ENCODE peak calls at places on chromosomes 1 and 21, in six cellular contexts. E is stomach; A is transverse colon; U is Panc1; C is CD4-positive, alpha-beta T cell; M is astrocyte. L is an unnamed sample. For H3K27me3, the result is how much of the 10 kb centered on the place peaks cover.

GRCh38 chr21:46189959-46190490 is 5.8 kb upstream of the SPATC1L start:
- DNase-seq in U (no peak), C (no peak), M (no peak), A (no peak), E (no peak), L (peak)

GRCh38 chr1:49630156-49630555 is 393.6 kb downstream of the AGBL4 start:
- DNase-seq in U (no peak), M (no peak), E (no peak), C (no peak), A (no peak), L (no peak)

GRCh38 chr1:155847823-155848529 is 9.0 kb downstream of the GON4L start:
- DNase-seq in A (no peak), C (no peak), U (no peak), M (no peak), E (no peak), L (no peak)

GRCh38 chr1:26327956-26328362 is 10.2 kb downstream of the CD52 start:
- DNase-seq in A (no peak), M (no peak), U (no peak), C (no peak), E (no peak), L (no peak)

GRCh38 chr1:240169188-240169587 is 77.5 kb downstream of the FMN2 start:
- DNase-seq in C (no peak), U (no peak), E (no peak), M (no peak), A (no peak), L (no peak)

GRCh38 chr1:209583408-209583807 is at the start of gene CAMK1G:
- DNase-seq in E (no peak), C (no peak), M (peak), A (no peak), U (no peak), L (no peak)

GRCh38 chr1:19877821-19878636 is 4.2 kb upstream of the OTUD3 start:
- DNase-seq in E (peak), C (no peak), U (no peak), A (peak), M (no peak), L (no peak)

GRCh38 chr1:206461602-206462455 is 8.4 kb upstream of the IKBKE start:
- DNase-seq in U (peak), E (peak), M (no peak), A (peak), C (peak), L (peak)

GRCh38 chr1:2311184-2312032 is 79.9 kb downstream of the MORN1 start:
- DNase-seq in E (peak), C (peak), U (no peak), A (peak), M (peak), L (peak)

GRCh38 chr1:2004867-2005266 is 1.3 kb upstream of the CFAP74 start:
- DNase-seq in U (no peak), E (no peak), C (no peak), A (no peak), M (no peak), L (no peak)

GRCh38 chr1:31412732-31413404 is at the start of gene SERINC2:
- DNase-seq in M (no peak), U (no peak), C (peak), A (peak), E (peak), L (no peak)

GRCh38 chr1:88608139-88608943 is 75.7 kb upstream of the PKN2 start:
- DNase-seq in A (no peak), C (no peak), U (peak), E (no peak), M (peak), L (no peak)

GRCh38 chr1:87115317-87115885 is 201.0 kb downstream of the HS2ST1 start:
- DNase-seq in C (no peak), E (no peak), U (no peak), A (no peak), M (peak), L (no peak)

GRCh38 chr1:114108741-114109255 is 44.9 kb downstream of the SYT6 start:
- DNase-seq in M (peak), C (no peak), A (no peak), E (no peak), U (no peak), L (no peak)

GRCh38 chr1:27876341-27877114 is 4.2 kb downstream of the THEMIS2 start:
- DNase-seq in U (no peak), E (no peak), M (no peak), A (no peak), C (no peak), L (no peak)

GRCh38 chr1:234778215-234779159 is 168.5 kb upstream of the IRF2BP2 start:
- DNase-seq in C (no peak), A (no peak), E (no peak), M (no peak), U (no peak), L (peak)

GRCh38 chr1:79811173-79811572 is 804.6 kb upstream of the ADGRL4 start:
- DNase-seq in M (peak), E (no peak), C (no peak), A (no peak), U (no peak), L (no peak)

GRCh38 chr21:16241500-16241963 is 511.8 kb downstream of the USP25 start:
- DNase-seq in A (no peak), U (no peak), E (no peak), C (no peak), M (no peak), L (no peak)

GRCh38 chr21:36087362-36088138 is 17.7 kb downstream of the CBR1 start:
- DNase-seq in M (no peak), E (no peak), U (no peak), A (no peak), C (no peak), L (no peak)

GRCh38 chr1:163162281-163162937 is 40.3 kb downstream of the RGS5 start:
- DNase-seq in M (peak), E (no peak), A (no peak), C (no peak), U (no peak), L (no peak)

GRCh38 chr1:226064816-226065248 is 2.3 kb downstream of the H3-3A start:
- DNase-seq in U (no peak), M (peak), C (peak), E (peak), A (peak), L (no peak)
- TF ChIP-seq CTCF in U (peak), M (peak), C (peak), E (peak), A (peak), L (peak)

DNA sequence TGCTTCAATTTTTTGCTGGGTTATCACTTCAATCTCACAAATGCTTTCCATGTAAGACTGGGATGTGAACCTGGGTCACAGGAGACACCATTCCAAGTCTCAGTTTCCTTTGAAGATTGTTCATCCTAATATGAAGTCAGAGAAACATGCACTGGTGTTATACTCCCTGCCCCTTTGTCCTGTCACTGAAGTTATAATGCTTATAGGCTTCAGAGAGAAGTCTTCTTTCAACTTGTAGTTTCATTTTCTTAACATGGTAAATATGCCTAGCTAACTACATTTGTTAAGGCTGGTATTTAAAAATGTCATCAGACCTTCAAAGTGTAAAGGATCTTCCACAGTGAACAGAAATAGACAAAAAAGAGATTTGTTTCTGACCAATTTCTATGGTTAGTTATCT is 1195.9 kb downstream of the MRPL39 start:
- DNase-seq in A (no peak), M (no peak), C (no peak), E (no peak), U (no peak), L (no peak)
- H3K27me3 ChIP-seq in A (under half), M (under half), C (under half), E (under half), U (under half), L (under half)

DNA sequence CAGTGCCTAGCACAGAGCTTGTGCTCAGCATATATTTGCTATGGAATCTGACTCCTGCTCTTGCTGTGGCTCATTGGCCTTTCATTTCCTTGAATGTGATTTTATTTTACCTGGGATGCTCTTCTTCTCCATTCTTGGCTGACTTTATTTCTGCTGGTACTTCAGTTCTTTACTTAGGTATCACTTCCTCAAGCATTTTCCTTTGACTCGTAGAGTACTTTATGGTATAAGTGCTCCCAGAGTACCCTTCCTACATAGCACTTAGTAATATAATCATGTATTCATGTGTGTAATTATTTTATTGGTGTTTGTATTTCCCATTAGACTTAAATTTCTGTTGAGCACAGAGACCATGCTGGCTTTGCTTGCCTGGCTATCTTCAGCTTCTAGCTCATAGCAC is 112.0 kb downstream of the NEK7 start:
- DNase-seq in A (no peak), E (no peak), U (no peak), C (no peak), M (no peak), L (no peak)
- TF ChIP-seq CTCF in A (no peak), E (no peak), U (no peak), C (no peak), M (no peak), L (no peak)

GRCh38 chr1:165443539-165444289 is 1.2 kb downstream of the RXRG start:
- DNase-seq in A (no peak), U (no peak), E (no peak), M (no peak), C (no peak), L (peak)
- H3K27me3 ChIP-seq in A (half or more), U (under half), E (under half), M (under half), C (half or more), L (under half)

DNA sequence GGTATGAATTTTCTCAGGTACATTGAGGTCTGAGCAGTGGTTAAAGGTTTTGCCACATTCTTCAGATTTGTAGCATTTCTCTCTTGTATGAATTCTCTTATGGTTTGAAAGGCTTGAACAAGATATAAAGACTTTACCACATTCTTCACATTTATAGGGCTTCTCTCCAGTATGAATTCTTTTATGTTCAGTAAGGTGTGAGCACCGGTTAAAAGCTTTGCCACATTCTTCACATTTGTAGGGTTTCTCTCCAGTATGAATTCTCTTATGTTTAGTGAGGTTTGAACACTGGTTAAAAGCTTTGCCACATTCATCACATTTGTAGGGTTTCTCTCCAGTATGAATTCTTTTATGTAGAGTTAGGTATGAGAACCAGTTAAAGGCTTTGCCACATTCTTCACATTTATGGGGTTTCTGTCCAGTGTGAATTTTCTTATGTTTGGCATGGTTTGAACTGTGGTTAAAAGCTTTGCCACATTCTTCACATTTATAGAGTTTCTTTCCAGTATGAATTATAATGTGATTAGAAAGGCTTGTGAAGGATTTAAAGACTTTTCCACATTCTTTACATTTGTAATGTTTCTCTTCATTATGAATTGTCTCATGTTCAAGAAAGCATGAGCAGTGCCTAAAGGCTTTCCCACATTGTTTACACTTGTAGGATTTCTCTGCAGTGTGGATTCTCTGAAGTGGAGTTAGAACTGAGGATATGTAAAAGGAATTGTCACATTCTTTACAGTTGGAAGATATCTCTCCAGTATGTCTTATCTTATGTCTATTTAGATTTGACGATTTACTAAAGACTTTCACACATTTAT is 18.4 kb upstream of the ZNF124 start:
- DNase-seq in C (no peak), E (no peak), U (no peak), M (no peak), A (no peak), L (no peak)
- TF ChIP-seq CTCF in C (no peak), E (no peak), U (no peak), M (no peak), A (no peak), L (no peak)

L was measured in right atrium auricular region.